ENCODE peak calls at places on chromosomes 11 and 22, in five cellular contexts. N is MM.1S, O is IMR-90, B is lower lobe of right lung, Z is PC-9. T is an unnamed sample.

GRCh38 chr11:72821920-72822799 is 7.9 kb downstream of the ATG16L2 start:
- DNase-seq in N (peak), O (peak), B (peak), Z (peak), T (peak)

GRCh38 chr11:9313648-9314290 is 624 bp downstream of the TMEM41B start:
- DNase-seq in N (peak), O (peak), B (no peak), Z (no peak), T (peak)

GRCh38 chr11:48064306-48064705 is 83.9 kb downstream of the PTPRJ start:
- DNase-seq in N (no peak), O (peak), B (no peak), Z (peak), T (peak)

GRCh38 chr11:118176400-118177134 is at the start of gene SCN2B:
- DNase-seq in N (no peak), O (peak), B (no peak), Z (no peak), T (no peak)

GRCh38 chr22:48476599-48476998 is 1351.1 kb downstream of the BRD1 start:
- DNase-seq in N (no peak), O (no peak), B (peak), Z (no peak), T (no peak)

GRCh38 chr22:22498267-22498666 is 10.3 kb downstream of the ZNF280B start:
- DNase-seq in N (no peak), O (no peak), B (no peak), Z (no peak), T (no peak)

GRCh38 chr11:116357769-116358544 is 414.8 kb downstream of the BUD13 start:
- DNase-seq in N (no peak), O (no peak), B (peak), Z (peak), T (no peak)

GRCh38 chr11:27076121-27076589 is 35.5 kb downstream of the BBOX1 start:
- DNase-seq in N (no peak), O (no peak), B (no peak), Z (no peak), T (no peak)

GRCh38 chr22:19802881-19803735 is 42.5 kb downstream of the TBX1 start:
- DNase-seq in N (no peak), O (no peak), B (peak), Z (no peak), T (no peak)

GRCh38 chr11:119797137-119797611 is 68.2 kb upstream of the NECTIN1 start:
- DNase-seq in N (no peak), O (no peak), B (peak), Z (no peak), T (no peak)

GRCh38 chr11:57444362-57445074 is 15.8 kb upstream of the RTN4RL2 start:
- DNase-seq in N (no peak), O (no peak), B (no peak), Z (no peak), T (no peak)

GRCh38 chr11:105582497-105582896 is 27.4 kb upstream of the GRIA4 start:
- DNase-seq in N (no peak), O (no peak), B (no peak), Z (no peak), T (no peak)

GRCh38 chr11:91299980-91300379 is 924.6 kb upstream of the FAT3 start:
- DNase-seq in N (peak), O (peak), B (no peak), Z (no peak), T (no peak)

GRCh38 chr22:26610072-26610958 is 7.5 kb downstream of the CRYBB1 start:
- DNase-seq in N (peak), O (peak), B (no peak), Z (no peak), T (peak)

GRCh38 chr11:115672999-115673411 is 168.8 kb upstream of the CADM1 start:
- DNase-seq in N (no peak), O (peak), B (no peak), Z (no peak), T (no peak)

GRCh38 chr22:41308054-41308453 is 6.7 kb downstream of the ZC3H7B start:
- DNase-seq in N (no peak), O (peak), B (no peak), Z (no peak), T (peak)

GRCh38 chr11:2778630-2779498 is 79.1 kb upstream of the KCNQ1OT1 start:
- DNase-seq in N (peak), O (peak), B (peak), Z (peak), T (peak)

GRCh38 chr11:1222491-1223345 is at the start of gene MUC5B:
- DNase-seq in N (no peak), O (no peak), B (peak), Z (peak), T (peak)

GRCh38 chr22:24685804-24686203 is 82.8 kb downstream of the GGT1 start:
- DNase-seq in N (no peak), O (no peak), B (no peak), Z (no peak), T (no peak)

GRCh38 chr11:6737872-6738466 is 33.8 kb downstream of the OR2AG2 start:
- DNase-seq in N (peak), O (peak), B (no peak), Z (peak), T (peak)

GRCh38 chr11:72780291-72781062 is 13.4 kb downstream of the STARD10 start:
- DNase-seq in N (no peak), O (no peak), B (no peak), Z (no peak), T (no peak)

GRCh38 chr11:8256271-8257002 is 7.2 kb downstream of the LMO1 start:
- DNase-seq in N (no peak), O (no peak), B (peak), Z (no peak), T (no peak)

GRCh38 chr11:132719684-132720083 is 812.6 kb downstream of the OPCML start:
- DNase-seq in N (peak), O (no peak), B (no peak), Z (no peak), T (no peak)

GRCh38 chr22:42803454-42803853 is 53.6 kb downstream of the ARFGAP3 start:
- DNase-seq in N (no peak), O (no peak), B (no peak), Z (no peak), T (no peak)

GRCh38 chr22:38755155-38755910 is 465 bp downstream of the SUN2 start:
- DNase-seq in N (peak), O (peak), B (peak), Z (peak), T (peak)

GRCh38 chr11:118536726-118537125 is 5.7 kb downstream of the TMEM25 start:
- DNase-seq in N (no peak), O (peak), B (no peak), Z (no peak), T (no peak)

GRCh38 chr22:36212896-36213295 is 11.3 kb upstream of the APOL4 start:
- DNase-seq in N (no peak), O (no peak), B (no peak), Z (no peak), T (no peak)

GRCh38 chr11:83572521-83572920 is 286.4 kb upstream of the CCDC90B start:
- DNase-seq in N (no peak), O (no peak), B (no peak), Z (no peak), T (no peak)

DNA sequence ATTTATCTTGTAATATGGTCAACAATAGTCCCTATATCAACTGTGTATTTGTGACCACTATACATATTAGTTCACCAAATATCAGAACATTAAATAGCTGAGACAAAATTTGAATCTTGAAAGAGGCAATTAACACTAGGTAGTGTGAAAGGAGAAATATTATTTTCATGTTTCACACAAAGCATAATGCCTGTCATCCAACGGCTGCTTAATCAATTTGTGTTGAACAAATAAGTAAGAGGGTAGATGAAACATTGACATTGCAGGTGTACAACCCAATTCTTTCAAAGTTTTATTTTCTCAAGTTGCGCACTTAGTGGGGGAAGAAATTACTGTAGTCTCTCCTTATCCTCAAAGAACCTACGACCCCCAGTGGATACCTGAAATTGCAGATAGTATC is 3.4 kb upstream of the OR8I2 start:
- DNase-seq in N (peak), O (no peak), B (no peak), Z (no peak), T (no peak)
- TF ChIP-seq CTCF in N (peak), O (no peak), B (no peak), Z (no peak), T (no peak)

GRCh38 chr11:46281374-46281831 is 3.9 kb downstream of the CREB3L1 start:
- DNase-seq in N (no peak), O (peak), B (no peak), Z (no peak), T (peak)
- H3K4me3 ChIP-seq in N (no peak), O (peak), B (no peak), Z (no peak), T (peak)

DNA sequence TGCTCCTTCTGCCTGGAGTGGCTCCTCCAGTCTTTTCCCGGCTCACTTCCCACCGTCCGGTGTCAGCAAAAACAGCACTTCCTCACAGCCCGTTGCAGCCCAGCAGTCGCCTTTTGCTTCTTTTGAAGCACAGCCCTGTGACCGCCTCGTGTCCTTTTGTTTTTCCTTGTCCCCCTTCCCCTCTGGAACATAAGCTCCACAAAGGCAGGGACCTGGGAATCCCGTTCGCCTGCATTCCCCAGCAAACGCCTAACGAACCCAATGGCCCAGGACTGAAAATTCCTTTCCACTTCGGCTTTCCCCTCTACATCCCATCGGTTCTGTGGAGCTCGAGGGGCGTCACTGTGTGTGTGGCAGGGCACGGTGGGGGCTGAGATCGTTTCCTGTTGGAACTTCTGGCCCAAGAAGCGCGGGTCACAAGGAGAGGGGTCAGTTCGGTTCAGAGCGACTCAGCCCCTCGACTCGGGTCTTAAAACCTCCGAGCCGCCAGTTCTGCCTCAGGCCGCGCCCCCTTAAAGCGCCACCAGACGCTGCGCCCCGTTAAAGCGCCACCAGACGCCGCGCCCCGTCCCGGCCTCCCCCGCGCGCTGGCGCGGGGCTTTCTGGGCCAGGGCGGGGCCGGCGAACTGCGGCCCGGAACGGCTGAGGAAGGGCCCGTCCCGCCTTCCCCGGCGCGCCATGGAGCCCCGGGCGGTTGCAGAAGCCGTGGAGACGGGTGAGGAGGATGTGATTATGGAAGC is 839 bp downstream of the RIC8A start:
- DNase-seq in N (peak), O (peak), B (peak), Z (peak), T (peak)
- TF ChIP-seq CTCF in N (no peak), O (no peak), B (no peak), Z (no peak), T (no peak)

GRCh38 chr11:129045150-129045549 is 102.5 kb upstream of the TP53AIP1 start:
- DNase-seq in N (no peak), O (no peak), B (no peak), Z (no peak), T (no peak)

GRCh38 chr11:129042503-129042902 is 99.8 kb upstream of the TP53AIP1 start:
- DNase-seq in N (no peak), O (no peak), B (no peak), Z (no peak), T (no peak)

GRCh38 chr11:129041611-129042018 is 98.9 kb upstream of the TP53AIP1 start:
- DNase-seq in N (no peak), O (peak), B (no peak), Z (no peak), T (peak)
- H3K4me3 ChIP-seq in N (no peak), O (no peak), B (no peak), Z (no peak), T (no peak)

DNA sequence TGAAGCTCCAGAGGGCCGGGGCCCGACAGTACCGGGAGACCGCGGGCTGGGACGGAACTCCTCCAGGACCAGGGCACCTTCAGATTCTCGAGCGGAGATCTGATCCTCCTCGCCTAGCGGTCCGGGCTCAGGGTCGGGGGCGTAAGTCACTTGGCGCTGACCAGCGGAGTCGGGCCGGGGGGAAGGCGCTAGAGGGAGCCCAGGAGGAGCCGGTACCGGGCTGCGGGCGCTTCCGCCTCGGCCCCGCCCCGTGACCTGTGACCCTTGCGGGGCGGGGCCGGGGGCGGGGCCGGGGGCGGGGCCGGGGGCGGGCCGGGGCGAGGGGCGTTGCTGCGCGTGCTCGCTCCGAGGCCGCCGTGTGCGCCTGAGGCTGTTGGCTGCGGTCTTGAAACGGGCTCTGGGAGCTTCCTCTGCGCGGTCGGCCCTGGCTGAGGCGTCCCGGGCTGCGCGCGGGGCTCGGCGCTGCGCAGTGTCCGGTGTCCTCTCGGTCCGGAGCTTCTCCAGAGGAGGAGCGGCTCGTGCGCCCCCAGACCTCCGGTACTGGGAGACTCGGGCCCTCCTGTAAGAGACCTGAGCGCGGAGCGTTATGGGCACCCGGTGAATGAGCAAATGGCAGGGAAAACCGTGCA is at the start of gene ARSA:
- DNase-seq in N (peak), O (peak), B (peak), Z (peak), T (peak)
- TF ChIP-seq CTCF in N (peak), O (peak), B (peak), Z (peak), T (peak)

GRCh38 chr22:50001388-50002231 is 11.0 kb downstream of the IL17REL start:
- DNase-seq in N (no peak), O (no peak), B (peak), Z (no peak), T (no peak)

GRCh38 chr22:49998718-49999062 is 13.9 kb downstream of the IL17REL start:
- DNase-seq in N (no peak), O (no peak), B (peak), Z (no peak), T (no peak)

GRCh38 chr22:49999063-49999900 is 13.3 kb downstream of the IL17REL start:
- DNase-seq in N (no peak), O (no peak), B (peak), Z (no peak), T (no peak)

GRCh38 chr22:50000587-50001387 is 11.8 kb downstream of the IL17REL start:
- DNase-seq in N (no peak), O (no peak), B (peak), Z (no peak), T (no peak)

GRCh38 chr22:49999901-50000586 is 12.5 kb downstream of the IL17REL start:
- DNase-seq in N (no peak), O (no peak), B (peak), Z (no peak), T (no peak)
- H3K4me3 ChIP-seq in N (no peak), O (no peak), B (peak), Z (no peak), T (no peak)

DNA sequence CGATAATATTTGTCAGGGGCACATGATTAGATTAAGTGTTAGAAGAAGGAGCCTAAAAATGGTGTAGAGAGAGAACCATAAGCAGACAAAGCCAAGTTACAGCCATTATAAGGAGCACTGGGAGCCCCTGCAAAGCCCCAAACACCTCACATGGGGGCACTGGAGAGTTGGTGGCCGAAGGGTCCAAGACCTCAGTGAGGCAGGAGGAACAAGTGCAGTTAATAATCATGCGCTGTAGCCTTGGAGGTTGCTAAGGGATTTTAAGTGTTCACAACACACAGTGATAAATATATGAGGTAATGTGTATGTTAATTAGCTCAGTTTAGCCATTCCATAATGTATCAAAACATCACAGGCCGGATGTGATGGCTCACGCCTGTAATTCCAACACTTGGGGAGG is 54.4 kb upstream of the JAM3 start:
- DNase-seq in N (no peak), O (no peak), B (no peak), Z (no peak), T (no peak)
- TF ChIP-seq CTCF in N (no peak), O (no peak), B (no peak), Z (no peak), T (peak)